ENCODE peak calls at places on chromosomes 3 and 15, in nine cellular contexts. A, X, G, I, V, U, P, L and B are unnamed samples.

GRCh38 chr15:51303462-51303861 is 34.9 kb downstream of the CYP19A1 start:
- DNase-seq in A (no peak), X (no peak), G (no peak), I (no peak), V (no peak), U (no peak), P (no peak), L (no peak), B (no peak)

GRCh38 chr15:64985382-64986033 is 4.2 kb downstream of the SPG21 start:
- DNase-seq in A (no peak), X (no peak), G (no peak), I (peak), V (no peak), U (no peak), P (no peak), L (peak), B (no peak)

GRCh38 chr3:173737167-173737808 is 339.7 kb downstream of the NLGN1 start:
- DNase-seq in A (no peak), X (no peak), G (no peak), I (no peak), V (no peak), U (no peak), P (no peak), L (no peak), B (no peak)

GRCh38 chr3:178443634-178444033 is 92.6 kb upstream of the KCNMB2 start:
- DNase-seq in A (no peak), X (no peak), G (no peak), I (peak), V (no peak), U (no peak), P (no peak), L (peak), B (no peak)

GRCh38 chr3:37310666-37311050 is 136.3 kb upstream of the LRRFIP2 start:
- DNase-seq in A (no peak), X (no peak), G (no peak), I (peak), V (no peak), U (no peak), P (peak), L (no peak), B (no peak)

GRCh38 chr15:45136378-45136764 is 6.6 kb downstream of the DUOX1 start:
- DNase-seq in A (no peak), X (no peak), G (no peak), I (no peak), V (no peak), U (no peak), P (no peak), L (no peak), B (peak)

GRCh38 chr3:194395767-194396527 is 3.1 kb downstream of the GP5 start:
- DNase-seq in A (no peak), X (no peak), G (peak), I (peak), V (peak), U (peak), P (no peak), L (no peak), B (peak)

GRCh38 chr3:8970971-8971589 is 7.8 kb upstream of the RAD18 start:
- DNase-seq in A (peak), X (no peak), G (no peak), I (peak), V (peak), U (peak), P (peak), L (peak), B (peak)

GRCh38 chr3:196193037-196193737 is 18.0 kb downstream of the ZDHHC19 start:
- DNase-seq in A (no peak), X (no peak), G (no peak), I (no peak), V (no peak), U (no peak), P (no peak), L (no peak), B (no peak)

GRCh38 chr3:153961498-153961897 is 159.7 kb upstream of the ARHGEF26 start:
- DNase-seq in A (no peak), X (no peak), G (no peak), I (no peak), V (no peak), U (no peak), P (no peak), L (no peak), B (peak)

GRCh38 chr3:44058022-44058867 is 183.4 kb upstream of the TOPAZ1 start:
- DNase-seq in A (no peak), X (peak), G (no peak), I (peak), V (no peak), U (peak), P (no peak), L (peak), B (no peak)

GRCh38 chr15:98562361-98562791 is 86.0 kb upstream of the IGF1R start:
- DNase-seq in A (no peak), X (no peak), G (no peak), I (no peak), V (no peak), U (no peak), P (no peak), L (no peak), B (no peak)

GRCh38 chr3:177463863-177464262 is 266.6 kb upstream of the TBL1XR1 start:
- DNase-seq in A (no peak), X (no peak), G (no peak), I (peak), V (no peak), U (no peak), P (peak), L (no peak), B (no peak)

GRCh38 chr15:30953731-30954378 is 37.6 kb downstream of the MTMR10 start:
- DNase-seq in A (no peak), X (peak), G (no peak), I (peak), V (peak), U (no peak), P (peak), L (peak), B (no peak)

GRCh38 chr3:99126291-99126690 is 224.8 kb upstream of the DCBLD2 start:
- DNase-seq in A (no peak), X (no peak), G (no peak), I (peak), V (no peak), U (no peak), P (no peak), L (no peak), B (no peak)

GRCh38 chr3:14481018-14481645 is 59.0 kb downstream of the GRIP2 start:
- DNase-seq in A (no peak), X (no peak), G (no peak), I (no peak), V (peak), U (no peak), P (no peak), L (no peak), B (no peak)

GRCh38 chr3:45870099-45870498 is 16.2 kb upstream of the CCR9 start:
- DNase-seq in A (no peak), X (no peak), G (no peak), I (no peak), V (no peak), U (no peak), P (no peak), L (no peak), B (no peak)

GRCh38 chr3:184158394-184158793 is 3.2 kb downstream of the DVL3 start:
- DNase-seq in A (no peak), X (no peak), G (no peak), I (no peak), V (no peak), U (no peak), P (no peak), L (no peak), B (no peak)

GRCh38 chr15:74158855-74159650 is 14.5 kb upstream of the ISLR start:
- DNase-seq in A (no peak), X (no peak), G (no peak), I (no peak), V (no peak), U (no peak), P (no peak), L (no peak), B (no peak)

GRCh38 chr3:43362961-43363360 is 76.6 kb downstream of the SNRK start:
- DNase-seq in A (no peak), X (no peak), G (peak), I (no peak), V (no peak), U (no peak), P (no peak), L (no peak), B (no peak)

GRCh38 chr15:74642328-74642723 is 26.7 kb downstream of the CLK3 start:
- DNase-seq in A (no peak), X (no peak), G (no peak), I (no peak), V (no peak), U (peak), P (no peak), L (no peak), B (no peak)

GRCh38 chr3:42520336-42520735 is 17.9 kb downstream of the VIPR1 start:
- DNase-seq in A (no peak), X (no peak), G (no peak), I (no peak), V (no peak), U (no peak), P (no peak), L (no peak), B (no peak)

GRCh38 chr15:80996247-80996646 is 4.5 kb upstream of the TLNRD1 start:
- DNase-seq in A (no peak), X (no peak), G (no peak), I (peak), V (no peak), U (no peak), P (no peak), L (peak), B (peak)

GRCh38 chr15:72838311-72838731 is 54.8 kb upstream of the ADPGK start:
- DNase-seq in A (no peak), X (no peak), G (peak), I (peak), V (peak), U (no peak), P (peak), L (no peak), B (no peak)

GRCh38 chr3:94115482-94115881 is 52.6 kb downstream of the NSUN3 start:
- DNase-seq in A (no peak), X (no peak), G (no peak), I (peak), V (no peak), U (no peak), P (no peak), L (peak), B (peak)

GRCh38 chr3:98180311-98180710 is 13.8 kb downstream of the OR5H15 start:
- DNase-seq in A (no peak), X (no peak), G (no peak), I (no peak), V (no peak), U (no peak), P (no peak), L (no peak), B (no peak)

GRCh38 chr3:179898024-179898423 is 138.7 kb downstream of the PEX5L start:
- DNase-seq in A (no peak), X (no peak), G (no peak), I (peak), V (no peak), U (peak), P (no peak), L (peak), B (peak)

GRCh38 chr3:99625237-99625622 is 13.2 kb upstream of the COL8A1 start:
- DNase-seq in A (no peak), X (no peak), G (no peak), I (no peak), V (no peak), U (no peak), P (no peak), L (no peak), B (no peak)

GRCh38 chr3:152193673-152194267 is 75.0 kb upstream of the MBNL1 start:
- DNase-seq in A (no peak), X (no peak), G (no peak), I (no peak), V (no peak), U (no peak), P (no peak), L (no peak), B (no peak)

GRCh38 chr15:40941528-40942336 is 11.5 kb upstream of the CHAC1 start:
- DNase-seq in A (peak), X (peak), G (peak), I (peak), V (peak), U (peak), P (peak), L (peak), B (peak)

GRCh38 chr3:82130056-82130455 is 368.6 kb upstream of the GBE1 start:
- DNase-seq in A (no peak), X (no peak), G (no peak), I (no peak), V (no peak), U (no peak), P (no peak), L (no peak), B (no peak)

GRCh38 chr15:28026764-28027713 is 72.1 kb downstream of the OCA2 start:
- DNase-seq in A (no peak), X (no peak), G (no peak), I (no peak), V (no peak), U (no peak), P (no peak), L (no peak), B (no peak)

GRCh38 chr3:169914321-169914720 is 2.9 kb downstream of the SAMD7 start:
- DNase-seq in A (no peak), X (no peak), G (no peak), I (peak), V (no peak), U (no peak), P (peak), L (peak), B (no peak)

GRCh38 chr3:5217824-5218595 is 30.5 kb downstream of the EDEM1 start:
- DNase-seq in A (no peak), X (no peak), G (no peak), I (peak), V (no peak), U (peak), P (no peak), L (no peak), B (no peak)

GRCh38 chr15:70202756-70203155 is 105.0 kb upstream of the TLE3 start:
- DNase-seq in A (no peak), X (no peak), G (no peak), I (no peak), V (no peak), U (no peak), P (no peak), L (no peak), B (no peak)